ENCODE peak calls at places on chromosome 15, in seven cellular contexts. Y is activated CD4-positive, alpha-beta T cell treated with anti-CD3 and anti-CD28 coated beads for 4 hours; O is RCC 7860; G is skeletal muscle cell; I is CD8-positive, alpha-beta memory T cell; A is activated naive CD4-positive, alpha-beta T cell treated with anti-CD3 and anti-CD28 coated beads for 36 hours; C is MCF 10A. N is an unnamed sample.

GRCh38 chr15:44340410-44340809 is 51.9 kb downstream of the GOLM2 start:
- DNase-seq in A (no peak), I (no peak), C (peak), O (peak), G (peak), Y (no peak), N (no peak)

GRCh38 chr15:85860394-85861161 is 65.9 kb upstream of the KLHL25 start:
- DNase-seq in I (no peak), C (no peak), Y (no peak), G (no peak), O (no peak), A (no peak), N (no peak)

GRCh38 chr15:63481105-63481810 is 23.1 kb upstream of the USP3 start:
- DNase-seq in G (no peak), C (peak), Y (no peak), O (peak), A (peak), I (no peak), N (no peak)

GRCh38 chr15:74402873-74403589 is 30.7 kb downstream of the SEMA7A start:
- DNase-seq in I (peak), A (peak), Y (peak), C (no peak), G (no peak), O (no peak), N (peak)

GRCh38 chr15:84755736-84756527 is 7.5 kb downstream of the ZNF592 start:
- DNase-seq in I (no peak), Y (no peak), C (no peak), O (no peak), G (no peak), A (peak), N (no peak)

GRCh38 chr15:72379856-72380255 is 4.0 kb upstream of the HEXA start:
- DNase-seq in Y (no peak), G (no peak), C (no peak), A (no peak), O (no peak), I (no peak), N (no peak)

GRCh38 chr15:68197170-68197492 is 8.0 kb downstream of the CALML4 start:
- DNase-seq in I (no peak), A (no peak), O (no peak), C (no peak), Y (no peak), G (no peak), N (no peak)

GRCh38 chr15:35437157-35437556 is 108.8 kb downstream of the DPH6 start:
- DNase-seq in G (no peak), C (peak), O (no peak), A (no peak), Y (no peak), I (no peak), N (no peak)

GRCh38 chr15:71136159-71137137 is 21.2 kb downstream of the THSD4 start:
- DNase-seq in G (peak), C (peak), O (peak), A (no peak), Y (no peak), I (no peak), N (no peak)

GRCh38 chr15:81504170-81504905 is 130.3 kb upstream of the TMC3 start:
- DNase-seq in G (no peak), Y (no peak), A (no peak), O (no peak), I (no peak), C (peak), N (no peak)

GRCh38 chr15:39495871-39496459 is 84.9 kb upstream of the THBS1 start:
- DNase-seq in G (no peak), I (no peak), C (no peak), Y (no peak), A (no peak), O (no peak), N (no peak)

GRCh38 chr15:36888018-36888992 is 212.0 kb downstream of the MEIS2 start:
- DNase-seq in G (no peak), I (no peak), Y (no peak), C (no peak), O (no peak), A (no peak), N (no peak)

GRCh38 chr15:27353837-27354236 is 382.9 kb downstream of the GABRG3 start:
- DNase-seq in Y (no peak), O (peak), G (peak), C (no peak), A (no peak), I (no peak), N (no peak)

GRCh38 chr15:89383635-89384604 is 49.3 kb upstream of the POLG start:
- DNase-seq in I (no peak), Y (no peak), O (no peak), A (no peak), C (peak), G (peak), N (no peak)

GRCh38 chr15:66865622-66866611 is 163.9 kb downstream of the SMAD6 start:
- DNase-seq in C (no peak), A (no peak), I (no peak), G (no peak), O (no peak), Y (no peak), N (no peak)

GRCh38 chr15:79635897-79636596 is 203.9 kb downstream of the MINAR1 start:
- DNase-seq in Y (no peak), G (no peak), C (no peak), A (no peak), I (no peak), O (peak), N (no peak)

GRCh38 chr15:28099555-28100140 is 533 bp upstream of the OCA2 start:
- DNase-seq in I (no peak), O (no peak), A (no peak), Y (no peak), C (no peak), G (no peak), N (no peak)

GRCh38 chr15:25182736-25183445 is 228.1 kb downstream of the SNRPN start:
- DNase-seq in G (no peak), I (no peak), Y (no peak), O (no peak), A (no peak), C (no peak), N (no peak)

GRCh38 chr15:51051776-51052175 is 42.9 kb downstream of the TNFAIP8L3 start:
- DNase-seq in C (peak), A (no peak), O (no peak), I (no peak), G (no peak), Y (no peak), N (no peak)